ENCODE peak calls at places on chromosomes 7 and 10, in six cellular contexts. X is breast epithelium, T is transverse colon, G is HCT116, A is right lobe of liver, Q is upper lobe of left lung. B is an unnamed sample.

GRCh38 chr10:391304-391703 is 256.0 kb downstream of the ZMYND11 start:
- DNase-seq in X (no peak), T (no peak), G (no peak), A (no peak), Q (no peak), B (no peak)

GRCh38 chr7:99305473-99306260 is 20.0 kb upstream of the ARPC1A start:
- DNase-seq in X (no peak), T (no peak), G (no peak), A (no peak), Q (no peak), B (no peak)

GRCh38 chr7:3892167-3892566 is 591.1 kb downstream of the SDK1 start:
- DNase-seq in X (no peak), T (no peak), G (no peak), A (no peak), Q (no peak), B (no peak)

GRCh38 chr10:3668961-3669330 is 116.1 kb downstream of the KLF6 start:
- DNase-seq in X (no peak), T (no peak), G (no peak), A (no peak), Q (no peak), B (no peak)

GRCh38 chr10:78713659-78714058 is 355.1 kb upstream of the ZMIZ1 start:
- DNase-seq in X (no peak), T (no peak), G (no peak), A (no peak), Q (no peak), B (no peak)

GRCh38 chr7:70241776-70242175 is 643.5 kb downstream of the AUTS2 start:
- DNase-seq in X (no peak), T (no peak), G (no peak), A (no peak), Q (no peak), B (no peak)

GRCh38 chr7:20440472-20441105 is 109.9 kb downstream of the ITGB8 start:
- DNase-seq in X (no peak), T (peak), G (peak), A (no peak), Q (no peak), B (no peak)

GRCh38 chr7:119802147-119802546 is 470.8 kb upstream of the KCND2 start:
- DNase-seq in X (no peak), T (no peak), G (no peak), A (no peak), Q (no peak), B (no peak)

GRCh38 chr7:21480693-21481403 is 53.0 kb downstream of the SP4 start:
- DNase-seq in X (no peak), T (no peak), G (no peak), A (no peak), Q (no peak), B (no peak)

GRCh38 chr7:17983238-17984088 is 43.2 kb upstream of the SNX13 start:
- DNase-seq in X (no peak), T (no peak), G (no peak), A (no peak), Q (no peak), B (no peak)

GRCh38 chr10:15541376-15541775 is 170.3 kb upstream of the FAM171A1 start:
- DNase-seq in X (no peak), T (no peak), G (no peak), A (no peak), Q (no peak), B (no peak)

GRCh38 chr7:31104361-31105255 is 52.5 kb downstream of the ADCYAP1R1 start:
- DNase-seq in X (no peak), T (peak), G (no peak), A (no peak), Q (peak), B (no peak)

GRCh38 chr7:112400141-112400540 is 50.1 kb upstream of the IFRD1 start:
- DNase-seq in X (no peak), T (no peak), G (no peak), A (no peak), Q (no peak), B (no peak)

GRCh38 chr10:129769381-129770116 is 194.5 kb downstream of the EBF3 start:
- DNase-seq in X (no peak), T (no peak), G (no peak), A (peak), Q (peak), B (no peak)

GRCh38 chr7:145224775-145225174 is 388.9 kb upstream of the TPK1 start:
- DNase-seq in X (no peak), T (no peak), G (no peak), A (no peak), Q (no peak), B (no peak)

GRCh38 chr7:139614886-139615285 is 91.4 kb downstream of the CLEC2L start:
- DNase-seq in X (no peak), T (no peak), G (no peak), A (no peak), Q (no peak), B (no peak)

GRCh38 chr7:128858380-128859231 is 4.0 kb upstream of the ATP6V1F start:
- DNase-seq in X (no peak), T (no peak), G (no peak), A (no peak), Q (no peak), B (no peak)

DNA sequence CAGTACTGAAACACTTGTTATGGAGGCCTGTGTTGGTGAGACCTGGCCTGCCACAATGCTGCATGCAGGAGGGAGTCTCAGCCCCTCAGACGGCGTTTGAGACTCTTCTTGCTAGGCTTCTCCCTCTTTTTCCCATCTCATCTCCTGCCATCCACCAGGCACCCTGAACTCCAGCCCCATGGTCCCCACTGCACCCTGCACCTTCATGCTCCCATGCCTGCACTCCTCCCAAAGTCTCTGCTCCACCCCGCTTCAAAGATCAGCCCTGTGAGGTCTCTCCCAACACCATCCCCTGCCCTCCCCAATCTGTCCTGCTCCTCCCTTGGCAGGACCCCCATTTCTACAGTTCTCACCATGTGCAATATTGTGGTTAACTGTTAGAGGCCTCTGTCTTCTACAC is 61.7 kb downstream of the VOPP1 start:
- DNase-seq in X (no peak), T (no peak), G (no peak), A (no peak), Q (no peak), B (no peak)
- TF ChIP-seq POLR2A in X (no peak), T (no peak), G (no peak), A (no peak), Q (no peak), B (no peak)

GRCh38 chr10:102595914-102596313 is 48.4 kb upstream of the TRIM8 start:
- DNase-seq in X (no peak), T (no peak), G (no peak), A (no peak), Q (no peak), B (no peak)
- TF ChIP-seq POLR2A in X (no peak), T (no peak), G (no peak), A (no peak), Q (no peak), B (no peak)

GRCh38 chr7:73734619-73735525 is 3.7 kb downstream of the ABHD11 start:
- DNase-seq in X (peak), T (peak), G (peak), A (peak), Q (peak), B (peak)
- TF ChIP-seq POLR2A in X (no peak), T (peak), G (peak), A (no peak), Q (peak), B (peak)

GRCh38 chr7:64996305-64996704 is 5.5 kb upstream of the ZNF117 start:
- DNase-seq in X (no peak), T (no peak), G (no peak), A (no peak), Q (no peak), B (no peak)
- TF ChIP-seq POLR2A in X (no peak), T (no peak), G (no peak), A (no peak), Q (no peak), B (no peak)

DNA sequence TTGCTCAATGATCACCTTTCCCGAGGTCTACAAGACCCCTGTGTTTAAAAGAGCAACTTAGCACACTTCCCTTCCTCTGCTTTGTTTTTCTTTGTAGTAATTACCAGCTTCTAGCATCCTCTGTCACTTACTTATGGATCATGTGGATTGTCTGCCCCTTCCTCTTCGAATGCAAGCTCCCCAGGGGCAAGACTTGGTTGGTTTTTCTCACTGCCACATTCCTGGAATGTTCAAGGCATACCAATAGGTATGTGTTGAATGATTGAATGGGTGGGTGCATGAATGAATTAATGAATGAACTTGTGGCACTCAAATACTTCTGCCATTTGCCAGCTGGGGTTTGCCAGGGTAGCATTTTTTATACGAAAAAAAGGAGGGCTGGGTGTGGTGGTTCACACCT is 294.0 kb downstream of the PRPF18 start:
- DNase-seq in X (no peak), T (no peak), G (no peak), A (no peak), Q (no peak), B (no peak)
- TF ChIP-seq POLR2A in X (no peak), T (no peak), G (no peak), A (no peak), Q (no peak), B (no peak)

GRCh38 chr10:114821293-114821914 is at the start of gene FHIP2A:
- DNase-seq in X (peak), T (peak), G (peak), A (peak), Q (peak), B (peak)
- TF ChIP-seq POLR2A in X (no peak), T (no peak), G (peak), A (peak), Q (peak), B (peak)

DNA sequence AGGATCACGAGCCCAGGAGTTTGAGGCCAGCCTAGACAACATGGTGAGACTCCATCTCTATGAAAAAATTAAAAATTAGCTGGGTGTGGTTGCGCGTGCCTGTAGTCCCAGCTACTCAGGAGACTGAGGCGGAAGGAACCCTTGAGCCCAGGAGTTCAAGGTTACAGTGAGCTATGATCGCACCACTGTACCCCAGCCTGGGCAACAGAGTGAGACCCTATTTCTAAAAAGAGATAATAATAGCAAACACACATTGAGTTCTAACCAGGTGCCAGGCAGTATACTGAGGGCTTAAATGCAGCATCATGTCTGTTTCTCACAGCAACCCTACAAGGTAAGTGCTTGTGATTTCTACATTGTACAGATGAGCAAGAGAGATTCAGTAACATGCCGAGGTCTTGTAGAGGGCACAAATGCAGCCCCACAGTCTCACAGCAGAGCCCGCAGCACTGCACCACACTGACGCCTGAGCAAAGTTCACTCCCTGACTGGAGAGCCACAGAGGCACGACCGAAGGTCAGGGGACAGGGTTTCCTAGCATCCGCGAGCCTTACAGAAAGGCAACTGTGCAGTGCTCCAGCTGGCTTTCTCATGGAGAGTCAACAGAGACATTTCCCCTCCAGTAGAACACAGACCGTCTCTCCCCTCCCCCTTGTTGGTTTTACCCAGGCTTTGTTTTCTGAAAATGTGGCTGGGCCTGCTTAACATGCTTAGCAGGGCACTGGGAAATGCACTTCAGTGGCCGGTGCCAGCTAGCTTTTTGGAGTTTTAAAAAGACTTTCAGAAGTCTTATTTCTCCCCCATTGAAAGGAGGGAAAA is 36.5 kb downstream of the PDSS1 start:
- DNase-seq in X (peak), T (peak), G (no peak), A (peak), Q (no peak), B (no peak)
- TF ChIP-seq POLR2A in X (no peak), T (no peak), G (no peak), A (no peak), Q (no peak), B (no peak)

B was measured in H54.